ENCODE peak calls at places on chromosomes 5 and 9, in six cellular contexts. S, E, Y, W, C and F are unnamed samples.

GRCh38 chr5:159097461-159098284 is 2.0 kb downstream of the EBF1 start:
- DNase-seq in S (peak; percentile 56), E (no peak), Y (peak; percentile 69), W (peak; percentile 84), C (peak; percentile 60), F (peak; percentile 17)

GRCh38 chr9:137435980-137436760 is 5.0 kb downstream of the ENTPD8 start:
- DNase-seq in S (no peak), E (no peak), Y (peak; percentile 87), W (no peak), C (no peak), F (no peak)

GRCh38 chr9:134616341-134616740 is 25.3 kb upstream of the COL5A1 start:
- DNase-seq in S (no peak), E (no peak), Y (no peak), W (no peak), C (no peak), F (no peak)

GRCh38 chr5:141439411-141440141 is 9.3 kb downstream of the PCDHGA12 start:
- DNase-seq in S (no peak), E (no peak), Y (no peak), W (no peak), C (no peak), F (no peak)

GRCh38 chr9:101162231-101162630 is 133.7 kb downstream of the PLPPR1 start:
- DNase-seq in S (no peak), E (no peak), Y (no peak), W (no peak), C (no peak), F (no peak)

GRCh38 chr9:122377241-122378164 is 6.7 kb downstream of the PTGS1 start:
- DNase-seq in S (no peak), E (no peak), Y (no peak), W (no peak), C (no peak), F (no peak)

GRCh38 chr5:109468737-109469420 is 59.1 kb upstream of the PJA2 start:
- DNase-seq in S (peak; percentile 98), E (peak; percentile 92), Y (peak; percentile 96), W (peak; percentile 94), C (peak; percentile 97), F (peak; percentile 95)

GRCh38 chr9:116572095-116572748 is 114.9 kb upstream of the TRIM32 start:
- DNase-seq in S (peak; percentile 89), E (no peak), Y (peak; percentile 97), W (peak; percentile 65), C (peak; percentile 87), F (peak; percentile 78)

GRCh38 chr9:21153688-21154608 is 12.3 kb upstream of the IFNW1 start:
- DNase-seq in S (no peak), E (no peak), Y (peak; percentile 13), W (peak; percentile 46), C (no peak), F (peak; percentile 22)

GRCh38 chr5:160280384-160281090 is 31.8 kb downstream of the CCNJL start:
- DNase-seq in S (no peak), E (no peak), Y (no peak), W (no peak), C (no peak), F (no peak)

GRCh38 chr9:112439171-112439570 is 47.5 kb upstream of the KIAA1958 start:
- DNase-seq in S (no peak), E (no peak), Y (no peak), W (no peak), C (no peak), F (no peak)

GRCh38 chr5:172659909-172660628 is 19.0 kb downstream of the NEURL1B start:
- DNase-seq in S (peak; percentile 93), E (no peak), Y (peak; percentile 80), W (peak; percentile 17), C (peak; percentile 90), F (peak; percentile 77)

GRCh38 chr9:96686638-96687335 is 31.7 kb upstream of the PRXL2C start:
- DNase-seq in S (peak; percentile 84), E (no peak), Y (peak; percentile 77), W (peak; percentile 39), C (peak; percentile 80), F (peak; percentile 52)
- TF ChIP-seq CTCF in S (peak; percentile 74), E (no peak), Y (peak; percentile 63), W (no peak), C (peak; percentile 77), F (peak; percentile 61)

GRCh38 chr5:132776932-132777208 is 169 bp downstream of the SEPTIN8 start:
- DNase-seq in S (no peak), E (no peak), Y (no peak), W (no peak), C (peak; percentile 21), F (no peak)

GRCh38 chr5:132777209-132778069 is at the start of gene SEPTIN8:
- DNase-seq in S (peak; percentile 50), E (no peak), Y (peak; percentile 42), W (peak; percentile 54), C (peak; percentile 70), F (no peak)

GRCh38 chr5:132776077-132776931 is 735 bp downstream of the SEPTIN8 start:
- DNase-seq in S (peak; percentile 48), E (no peak), Y (peak; percentile 43), W (no peak), C (peak; percentile 58), F (no peak)

GRCh38 chr5:132778856-132779255 is 1.8 kb upstream of the SEPTIN8 start:
- DNase-seq in S (no peak), E (no peak), Y (no peak), W (no peak), C (no peak), F (no peak)

GRCh38 chr5:132778129-132778528 is 1.1 kb upstream of the SEPTIN8 start:
- DNase-seq in S (no peak), E (no peak), Y (no peak), W (no peak), C (no peak), F (no peak)
- H3K4me3 ChIP-seq in S (peak overlapping the region; percentile 84), E (peak overlapping the region; percentile 96), Y (peak overlapping the region; percentile 64), W (peak overlapping the region; percentile 60), C (peak overlapping the region; percentile 92), F (peak overlapping the region; percentile 74)

DNA sequence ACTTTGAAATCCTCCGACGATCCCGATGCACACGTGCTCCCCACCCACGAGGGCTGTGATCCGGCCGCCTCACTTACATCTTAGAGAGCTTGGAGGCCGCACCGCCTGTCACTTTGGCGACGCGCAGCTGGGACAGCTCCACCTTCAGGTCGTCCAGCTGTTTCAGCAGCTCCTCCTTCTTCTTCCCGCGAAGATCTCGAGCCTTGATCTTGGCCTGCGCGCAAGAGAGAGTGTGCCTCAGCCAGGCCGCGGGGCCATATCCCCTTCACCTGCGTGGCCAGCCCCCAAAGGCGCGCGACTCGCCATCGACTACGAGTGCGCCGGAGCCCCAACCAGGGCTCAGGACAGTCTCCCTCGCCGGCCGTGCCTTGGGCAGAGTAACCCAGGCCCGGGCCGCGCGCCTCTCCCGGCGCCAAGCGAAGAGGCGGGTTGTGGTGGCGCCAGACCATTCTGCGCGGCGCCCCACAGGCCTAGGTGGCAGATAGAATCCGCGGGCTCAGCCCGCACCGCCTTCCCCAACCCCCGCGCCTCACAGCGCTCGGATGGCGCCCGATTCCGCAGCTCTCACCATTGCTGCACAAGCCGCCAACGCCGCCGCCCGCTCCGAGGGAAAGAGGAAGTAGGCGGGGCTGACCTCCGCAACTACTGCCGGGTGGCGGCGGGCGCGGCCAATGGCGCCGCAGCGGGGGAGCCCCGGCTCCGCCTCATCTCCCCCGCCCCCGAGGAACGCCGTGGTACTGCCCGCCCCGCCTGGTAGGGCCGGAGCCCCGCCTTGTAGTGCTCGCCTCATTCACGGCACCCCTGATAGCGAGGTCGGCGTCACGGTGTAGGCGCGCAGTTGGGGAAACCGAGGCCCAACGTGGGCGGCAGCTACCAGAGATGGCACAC is at the start of the genes ARPC5L and RPL35:
- DNase-seq in S (peak; percentile 94), E (peak; percentile 95), Y (peak; percentile 96), W (peak; percentile 98), C (peak; percentile 96), F (peak; percentile 92)
- TF ChIP-seq CTCF in S (peak; percentile 36), E (no peak), Y (no peak), W (peak; percentile 15), C (peak; percentile 45), F (no peak)

GRCh38 chr9:35616681-35617459 is 1.3 kb downstream of the CD72 start:
- DNase-seq in S (peak; percentile 77), E (no peak), Y (peak; percentile 63), W (peak; percentile 81), C (peak; percentile 78), F (peak; percentile 44)

GRCh38 chr9:35619800-35620158 is 1.6 kb upstream of the CD72 start:
- DNase-seq in S (no peak), E (no peak), Y (no peak), W (peak; percentile 64), C (no peak), F (no peak)

GRCh38 chr9:35617548-35617947 is 665 bp downstream of the CD72 start:
- DNase-seq in S (no peak), E (no peak), Y (no peak), W (no peak), C (no peak), F (no peak)

GRCh38 chr9:35618325-35618727 is at the start of gene CD72:
- DNase-seq in S (no peak), E (no peak), Y (no peak), W (no peak), C (no peak), F (no peak)

DNA sequence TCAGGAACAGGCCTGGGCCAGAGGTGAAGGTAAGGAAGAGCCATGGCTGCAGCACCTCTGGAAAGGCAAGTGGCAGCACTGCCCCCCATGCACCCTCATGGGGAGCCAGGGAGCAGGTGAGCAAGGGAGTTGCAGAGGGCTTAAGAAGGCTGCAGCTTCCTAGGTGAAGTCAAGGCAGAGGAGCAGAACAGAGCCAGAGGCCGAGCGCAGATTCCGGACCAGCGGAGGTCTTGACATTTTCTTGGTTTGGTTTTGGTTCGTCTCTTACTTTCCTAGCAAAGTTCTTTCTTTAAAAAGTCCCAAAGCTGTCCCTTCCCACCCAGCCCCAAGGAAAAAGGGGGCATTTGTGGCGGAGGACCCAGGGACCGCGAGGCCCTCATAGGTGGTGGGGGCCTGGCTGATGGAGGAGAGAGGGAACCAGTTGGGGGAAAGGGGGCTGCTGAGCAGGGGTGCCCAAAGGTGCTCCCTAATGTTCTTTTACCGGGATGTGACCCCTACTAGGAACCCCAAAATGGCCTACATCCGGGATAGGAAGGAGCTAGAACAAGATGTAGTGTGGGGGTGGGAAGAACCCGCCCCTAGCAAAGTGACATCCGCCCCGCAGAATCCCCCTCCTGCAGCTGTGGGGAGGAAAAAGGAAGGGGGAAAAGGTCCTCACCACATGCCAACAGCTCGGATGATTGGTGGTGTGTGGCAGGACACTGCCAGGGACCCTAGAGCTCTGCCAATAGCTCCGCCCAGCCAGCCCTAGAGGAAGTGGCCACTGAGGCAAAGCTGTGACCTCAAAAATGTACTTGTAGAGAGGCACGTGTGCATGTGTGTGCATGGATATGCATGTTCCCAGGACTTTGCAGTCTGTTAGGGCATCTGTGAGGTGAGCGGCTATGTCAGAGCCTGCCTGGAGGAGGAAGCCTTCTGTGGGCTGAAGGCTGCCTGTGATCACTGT is 914 bp upstream of the CD72 start:
- DNase-seq in S (no peak), E (no peak), Y (peak; percentile 6), W (peak; percentile 80), C (no peak), F (no peak)
- H3K4me3 ChIP-seq in S (no peak overlapping the region), E (no peak overlapping the region), Y (no peak overlapping the region), W (peak overlapping the region; percentile 65), C (no peak overlapping the region), F (no peak overlapping the region)

GRCh38 chr9:98806394-98807069 is 938 bp upstream of the GALNT12 start:
- DNase-seq in S (no peak), E (no peak), Y (no peak), W (no peak), C (no peak), F (no peak)
- TF ChIP-seq CTCF in S (peak; percentile 20), E (no peak), Y (peak; percentile 5), W (no peak), C (peak; percentile 9), F (no peak)

DNA sequence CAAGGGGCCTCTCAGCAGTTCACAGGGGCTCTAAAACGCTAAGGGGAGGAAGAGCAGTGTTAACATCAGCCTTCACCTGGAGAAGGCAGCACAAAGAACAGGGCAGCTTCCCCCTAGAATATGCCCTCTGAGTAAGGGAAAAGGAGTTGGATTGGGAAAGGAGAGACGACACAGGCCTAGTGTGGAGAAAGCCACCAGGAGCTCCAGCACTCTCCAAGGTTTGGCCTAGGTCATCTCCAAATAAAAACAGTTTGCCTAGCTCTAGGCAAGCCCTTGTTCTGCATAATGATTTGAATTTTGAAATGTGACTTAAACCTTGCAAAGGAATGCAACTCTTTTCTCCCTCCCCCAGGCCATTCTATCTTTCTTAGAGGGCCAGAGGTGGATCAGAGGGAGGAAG is 100.0 kb upstream of the SSBP2 start:
- DNase-seq in S (no peak), E (no peak), Y (no peak), W (no peak), C (no peak), F (no peak)
- H3K4me3 ChIP-seq in S (peak overlapping the region; percentile 58), E (peak overlapping the region; percentile 52), Y (peak overlapping the region; percentile 53), W (peak overlapping the region; percentile 63), C (peak overlapping the region; percentile 50), F (no peak overlapping the region)